ENCODE peak calls at places on chromosomes 3 and 15, in nine cellular contexts. One of them, this sample, is unnamed. For H3K27me3, the result is how much of the 10 kb centered on the place peaks cover.

GRCh38 chr3:136343873-136344281 is 93.7 kb downstream of the PCCB start:
- DNase-seq in esophagus muscularis mucosa: peak
- DNase-seq in Peyer's patch: peak
- DNase-seq in MM.1S: no peak
- DNase-seq in A673: peak
- DNase-seq in right cardiac atrium: peak
- DNase-seq in fibroblast of lung: peak
- DNase-seq in colonic mucosa: peak
- DNase-seq in brain microvascular endothelial cell: peak
- DNase-seq in this sample: peak

GRCh38 chr15:34436126-34436955 is 1.3 kb downstream of the GOLGA8A start:
- DNase-seq in esophagus muscularis mucosa: no peak
- DNase-seq in Peyer's patch: no peak
- DNase-seq in MM.1S: peak
- DNase-seq in A673: peak
- DNase-seq in right cardiac atrium: peak
- DNase-seq in fibroblast of lung: peak
- DNase-seq in colonic mucosa: no peak
- DNase-seq in brain microvascular endothelial cell: peak
- DNase-seq in this sample: no peak

GRCh38 chr3:54564374-54564925 is 363.4 kb downstream of the LRTM1 start:
- DNase-seq in esophagus muscularis mucosa: peak
- DNase-seq in Peyer's patch: no peak
- DNase-seq in MM.1S: no peak
- DNase-seq in A673: no peak
- DNase-seq in right cardiac atrium: no peak
- DNase-seq in fibroblast of lung: peak
- DNase-seq in colonic mucosa: no peak
- DNase-seq in brain microvascular endothelial cell: no peak
- DNase-seq in this sample: no peak

GRCh38 chr3:152026033-152026556 is 152.7 kb downstream of the SUCNR1 start:
- DNase-seq in esophagus muscularis mucosa: no peak
- DNase-seq in Peyer's patch: no peak
- DNase-seq in MM.1S: no peak
- DNase-seq in A673: peak
- DNase-seq in right cardiac atrium: no peak
- DNase-seq in fibroblast of lung: peak
- DNase-seq in colonic mucosa: no peak
- DNase-seq in brain microvascular endothelial cell: peak
- DNase-seq in this sample: no peak

GRCh38 chr15:82663186-82663600 is 16.0 kb upstream of the CPEB1 start:
- DNase-seq in esophagus muscularis mucosa: no peak
- DNase-seq in Peyer's patch: peak
- DNase-seq in MM.1S: peak
- DNase-seq in A673: peak
- DNase-seq in right cardiac atrium: peak
- DNase-seq in fibroblast of lung: peak
- DNase-seq in colonic mucosa: peak
- DNase-seq in brain microvascular endothelial cell: no peak
- DNase-seq in this sample: no peak

GRCh38 chr15:55394694-55395093 is 13.5 kb downstream of the CCPG1 start:
- DNase-seq in esophagus muscularis mucosa: no peak
- DNase-seq in Peyer's patch: no peak
- DNase-seq in MM.1S: no peak
- DNase-seq in A673: peak
- DNase-seq in right cardiac atrium: no peak
- DNase-seq in fibroblast of lung: no peak
- DNase-seq in colonic mucosa: no peak
- DNase-seq in brain microvascular endothelial cell: no peak
- DNase-seq in this sample: no peak

GRCh38 chr3:5806192-5806591 is 618.7 kb downstream of the EDEM1 start:
- DNase-seq in esophagus muscularis mucosa: no peak
- DNase-seq in Peyer's patch: no peak
- DNase-seq in MM.1S: no peak
- DNase-seq in A673: peak
- DNase-seq in right cardiac atrium: no peak
- DNase-seq in fibroblast of lung: no peak
- DNase-seq in colonic mucosa: no peak
- DNase-seq in brain microvascular endothelial cell: no peak
- DNase-seq in this sample: no peak

GRCh38 chr3:170716172-170716800 is 130.4 kb upstream of the SLC7A14 start:
- DNase-seq in esophagus muscularis mucosa: no peak
- DNase-seq in Peyer's patch: no peak
- DNase-seq in MM.1S: no peak
- DNase-seq in A673: no peak
- DNase-seq in right cardiac atrium: no peak
- DNase-seq in fibroblast of lung: no peak
- DNase-seq in colonic mucosa: no peak
- DNase-seq in brain microvascular endothelial cell: no peak
- DNase-seq in this sample: no peak

GRCh38 chr3:178645503-178645902 is 109.3 kb downstream of the KCNMB2 start:
- DNase-seq in esophagus muscularis mucosa: no peak
- DNase-seq in Peyer's patch: no peak
- DNase-seq in MM.1S: no peak
- DNase-seq in A673: no peak
- DNase-seq in right cardiac atrium: no peak
- DNase-seq in fibroblast of lung: no peak
- DNase-seq in colonic mucosa: no peak
- DNase-seq in brain microvascular endothelial cell: no peak
- DNase-seq in this sample: no peak

GRCh38 chr3:112038863-112039262 is 4.3 kb downstream of the TMPRSS7 start:
- DNase-seq in esophagus muscularis mucosa: peak
- DNase-seq in Peyer's patch: no peak
- DNase-seq in MM.1S: no peak
- DNase-seq in A673: no peak
- DNase-seq in right cardiac atrium: no peak
- DNase-seq in fibroblast of lung: peak
- DNase-seq in colonic mucosa: no peak
- DNase-seq in brain microvascular endothelial cell: no peak
- DNase-seq in this sample: no peak

GRCh38 chr3:28399196-28399595 is 50.6 kb upstream of the AZI2 start:
- DNase-seq in esophagus muscularis mucosa: no peak
- DNase-seq in Peyer's patch: no peak
- DNase-seq in MM.1S: no peak
- DNase-seq in A673: no peak
- DNase-seq in right cardiac atrium: no peak
- DNase-seq in fibroblast of lung: no peak
- DNase-seq in colonic mucosa: no peak
- DNase-seq in brain microvascular endothelial cell: no peak
- DNase-seq in this sample: no peak

GRCh38 chr3:194364652-194365434 is 4.7 kb downstream of the LRRC15 start:
- DNase-seq in esophagus muscularis mucosa: no peak
- DNase-seq in Peyer's patch: no peak
- DNase-seq in MM.1S: no peak
- DNase-seq in A673: peak
- DNase-seq in right cardiac atrium: no peak
- DNase-seq in fibroblast of lung: peak
- DNase-seq in colonic mucosa: peak
- DNase-seq in brain microvascular endothelial cell: peak
- DNase-seq in this sample: no peak

GRCh38 chr15:51076898-51077564 is 17.7 kb downstream of the TNFAIP8L3 start:
- DNase-seq in esophagus muscularis mucosa: no peak
- DNase-seq in Peyer's patch: no peak
- DNase-seq in MM.1S: peak
- DNase-seq in A673: no peak
- DNase-seq in right cardiac atrium: peak
- DNase-seq in fibroblast of lung: peak
- DNase-seq in colonic mucosa: peak
- DNase-seq in brain microvascular endothelial cell: peak
- DNase-seq in this sample: no peak

GRCh38 chr3:197352382-197352781 is 54.0 kb upstream of the DLG1 start:
- DNase-seq in esophagus muscularis mucosa: no peak
- DNase-seq in Peyer's patch: no peak
- DNase-seq in MM.1S: no peak
- DNase-seq in A673: peak
- DNase-seq in right cardiac atrium: peak
- DNase-seq in fibroblast of lung: peak
- DNase-seq in colonic mucosa: no peak
- DNase-seq in brain microvascular endothelial cell: peak
- DNase-seq in this sample: no peak

GRCh38 chr3:46883252-46884185 is 6.0 kb downstream of the PTH1R start:
- DNase-seq in esophagus muscularis mucosa: no peak
- DNase-seq in Peyer's patch: no peak
- DNase-seq in MM.1S: peak
- DNase-seq in A673: peak
- DNase-seq in right cardiac atrium: peak
- DNase-seq in fibroblast of lung: peak
- DNase-seq in colonic mucosa: no peak
- DNase-seq in brain microvascular endothelial cell: no peak
- DNase-seq in this sample: no peak

GRCh38 chr3:16103472-16103871 is 71.0 kb upstream of the GALNT15 start:
- DNase-seq in esophagus muscularis mucosa: no peak
- DNase-seq in Peyer's patch: no peak
- DNase-seq in MM.1S: no peak
- DNase-seq in A673: no peak
- DNase-seq in right cardiac atrium: no peak
- DNase-seq in fibroblast of lung: peak
- DNase-seq in colonic mucosa: no peak
- DNase-seq in brain microvascular endothelial cell: peak
- DNase-seq in this sample: no peak

GRCh38 chr3:46574263-46574662 is 8.2 kb upstream of the LRRC2 start:
- DNase-seq in esophagus muscularis mucosa: no peak
- DNase-seq in Peyer's patch: no peak
- DNase-seq in MM.1S: no peak
- DNase-seq in A673: no peak
- DNase-seq in right cardiac atrium: no peak
- DNase-seq in fibroblast of lung: no peak
- DNase-seq in colonic mucosa: no peak
- DNase-seq in brain microvascular endothelial cell: no peak
- DNase-seq in this sample: no peak

GRCh38 chr15:78308422-78309021 is 9.1 kb upstream of the SKIC8 start:
- DNase-seq in esophagus muscularis mucosa: no peak
- DNase-seq in Peyer's patch: peak
- DNase-seq in MM.1S: peak
- DNase-seq in A673: peak
- DNase-seq in right cardiac atrium: peak
- DNase-seq in fibroblast of lung: peak
- DNase-seq in colonic mucosa: peak
- DNase-seq in brain microvascular endothelial cell: peak
- DNase-seq in this sample: peak

GRCh38 chr15:55222588-55222987 is 25.8 kb upstream of the RSL24D1 start:
- DNase-seq in esophagus muscularis mucosa: no peak
- DNase-seq in Peyer's patch: no peak
- DNase-seq in MM.1S: peak
- DNase-seq in A673: no peak
- DNase-seq in right cardiac atrium: no peak
- DNase-seq in fibroblast of lung: no peak
- DNase-seq in colonic mucosa: no peak
- DNase-seq in brain microvascular endothelial cell: no peak
- DNase-seq in this sample: no peak

DNA sequence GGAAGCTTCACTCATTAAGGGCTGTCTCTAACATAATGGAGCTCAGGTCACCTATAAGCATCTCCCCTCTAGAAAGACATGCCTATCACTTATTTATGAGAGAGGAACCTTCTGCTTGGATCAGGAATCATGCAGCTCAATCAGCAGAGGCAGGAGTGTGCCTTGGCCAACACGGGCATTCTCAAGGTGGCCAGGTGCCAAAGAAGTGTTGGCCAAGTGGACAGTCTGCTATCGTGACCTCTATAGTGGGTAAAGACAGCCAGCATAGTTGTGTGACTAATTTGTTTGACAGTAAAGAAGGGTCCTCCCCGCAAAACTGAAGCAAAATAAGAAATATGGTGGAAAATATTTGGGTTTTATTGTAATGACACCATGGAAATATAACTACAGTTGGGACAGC is 14.7 kb upstream of the AGTR1 start:
- DNase-seq in esophagus muscularis mucosa: no peak
- DNase-seq in Peyer's patch: no peak
- DNase-seq in MM.1S: no peak
- DNase-seq in A673: no peak
- DNase-seq in right cardiac atrium: peak
- DNase-seq in fibroblast of lung: no peak
- DNase-seq in colonic mucosa: no peak
- DNase-seq in brain microvascular endothelial cell: no peak
- DNase-seq in this sample: no peak
- H3K27me3 ChIP-seq in esophagus muscularis mucosa: under half
- H3K27me3 ChIP-seq in Peyer's patch: under half
- H3K27me3 ChIP-seq in MM.1S: under half
- H3K27me3 ChIP-seq in A673: under half
- H3K27me3 ChIP-seq in right cardiac atrium: under half
- H3K27me3 ChIP-seq in fibroblast of lung: under half
- H3K27me3 ChIP-seq in colonic mucosa: under half
- H3K27me3 ChIP-seq in brain microvascular endothelial cell: under half
- H3K27me3 ChIP-seq in this sample: under half

DNA sequence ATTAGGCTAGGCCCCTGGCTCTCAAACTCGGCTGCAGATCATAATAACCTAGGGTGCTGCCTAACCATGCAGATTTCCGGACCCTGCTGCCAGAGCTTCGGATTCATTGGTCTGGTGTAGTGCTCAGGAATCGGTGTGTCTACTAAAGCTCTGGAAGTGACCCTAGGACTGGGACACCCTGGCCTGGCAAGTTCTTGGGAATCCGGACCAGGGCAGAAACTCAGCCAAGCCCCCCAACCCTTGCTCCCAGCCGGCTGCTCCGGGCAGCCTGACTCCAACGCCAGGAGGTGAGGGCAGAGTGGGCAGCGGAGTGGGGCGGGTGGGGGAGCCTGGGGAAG is 23.0 kb downstream of the IGDCC3 start:
- DNase-seq in esophagus muscularis mucosa: no peak
- DNase-seq in Peyer's patch: no peak
- DNase-seq in MM.1S: no peak
- DNase-seq in A673: no peak
- DNase-seq in right cardiac atrium: no peak
- DNase-seq in fibroblast of lung: no peak
- DNase-seq in colonic mucosa: no peak
- DNase-seq in brain microvascular endothelial cell: no peak
- DNase-seq in this sample: no peak
- H3K27ac ChIP-seq in esophagus muscularis mucosa: no peak
- H3K27ac ChIP-seq in Peyer's patch: no peak
- H3K27ac ChIP-seq in MM.1S: no peak
- H3K27ac ChIP-seq in A673: no peak
- H3K27ac ChIP-seq in right cardiac atrium: no peak
- H3K27ac ChIP-seq in fibroblast of lung: no peak
- H3K27ac ChIP-seq in colonic mucosa: no peak
- H3K27ac ChIP-seq in brain microvascular endothelial cell: no peak
- H3K27ac ChIP-seq in this sample: peak

GRCh38 chr15:29400701-29401100 is 131.1 kb upstream of the NSMCE3 start:
- DNase-seq in esophagus muscularis mucosa: no peak
- DNase-seq in Peyer's patch: no peak
- DNase-seq in MM.1S: no peak
- DNase-seq in A673: no peak
- DNase-seq in right cardiac atrium: no peak
- DNase-seq in fibroblast of lung: no peak
- DNase-seq in colonic mucosa: no peak
- DNase-seq in brain microvascular endothelial cell: no peak
- DNase-seq in this sample: no peak
- H3K27me3 ChIP-seq in esophagus muscularis mucosa: under half
- H3K27me3 ChIP-seq in Peyer's patch: under half
- H3K27me3 ChIP-seq in MM.1S: under half
- H3K27me3 ChIP-seq in A673: under half
- H3K27me3 ChIP-seq in right cardiac atrium: under half
- H3K27me3 ChIP-seq in fibroblast of lung: under half
- H3K27me3 ChIP-seq in colonic mucosa: under half
- H3K27me3 ChIP-seq in brain microvascular endothelial cell: under half
- H3K27me3 ChIP-seq in this sample: under half

DNA sequence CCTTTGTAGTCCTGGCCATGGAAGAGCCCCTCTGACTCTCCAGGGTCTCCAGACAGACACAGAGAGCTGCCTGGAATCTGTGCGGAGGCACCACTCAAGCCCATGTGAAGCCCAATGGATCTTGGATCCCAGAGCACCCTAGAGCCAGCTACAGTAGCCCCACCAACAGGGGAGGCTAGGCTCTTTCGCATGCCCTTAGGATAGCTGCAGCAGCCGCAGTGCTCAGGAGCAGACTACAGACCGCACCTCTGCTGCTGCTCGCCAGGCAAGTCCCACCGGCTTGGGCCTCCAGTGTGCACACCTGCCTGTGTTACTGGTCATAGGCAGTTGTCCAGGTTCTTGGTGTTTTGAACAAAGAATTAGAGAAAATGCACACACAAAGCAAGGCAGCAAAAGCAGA is 131.6 kb downstream of the SPATA16 start:
- DNase-seq in esophagus muscularis mucosa: no peak
- DNase-seq in Peyer's patch: peak
- DNase-seq in MM.1S: no peak
- DNase-seq in A673: no peak
- DNase-seq in right cardiac atrium: no peak
- DNase-seq in fibroblast of lung: no peak
- DNase-seq in colonic mucosa: no peak
- DNase-seq in brain microvascular endothelial cell: no peak
- DNase-seq in this sample: no peak
- H3K27ac ChIP-seq in esophagus muscularis mucosa: no peak
- H3K27ac ChIP-seq in Peyer's patch: no peak
- H3K27ac ChIP-seq in MM.1S: no peak
- H3K27ac ChIP-seq in A673: no peak
- H3K27ac ChIP-seq in right cardiac atrium: no peak
- H3K27ac ChIP-seq in fibroblast of lung: no peak
- H3K27ac ChIP-seq in colonic mucosa: no peak
- H3K27ac ChIP-seq in brain microvascular endothelial cell: no peak
- H3K27ac ChIP-seq in this sample: no peak